ENCODE peak calls at places on chromosomes 12 and 14, in ten cellular contexts. I, Z, G, B, T, R, H, S, D and N are unnamed samples.

GRCh38 chr12:46187023-46187422 is 81.8 kb downstream of the SLC38A1 start:
- DNase-seq in I (no peak), Z (no peak), G (no peak), B (no peak), T (no peak), R (peak; percentile 79), H (no peak), S (peak; percentile 39), D (peak; percentile 75), N (no peak)

GRCh38 chr12:39364196-39364595 is 78.7 kb downstream of the KIF21A start:
- DNase-seq in I (no peak), Z (no peak), G (no peak), B (no peak), T (no peak), R (no peak), H (no peak), S (no peak), D (no peak), N (no peak)

GRCh38 chr14:51845811-51846210 is 14.6 kb upstream of the GNG2 start:
- DNase-seq in I (no peak), Z (no peak), G (no peak), B (no peak), T (no peak), R (no peak), H (no peak), S (no peak), D (no peak), N (no peak)

GRCh38 chr12:45216297-45216982 is 545 bp downstream of the ANO6 start:
- DNase-seq in I (peak; percentile 69), Z (peak; percentile 42), G (peak; percentile 27), B (no peak), T (peak; percentile 75), R (peak; percentile 50), H (peak; percentile 58), S (peak; percentile 63), D (peak; percentile 76), N (peak; percentile 84)

GRCh38 chr12:26287666-26288408 is 92.5 kb downstream of the SSPN start:
- DNase-seq in I (no peak), Z (no peak), G (no peak), B (no peak), T (no peak), R (peak; percentile 23), H (no peak), S (no peak), D (no peak), N (peak; percentile 67)

GRCh38 chr14:77338332-77338731 is 17.5 kb downstream of the GSTZ1 start:
- DNase-seq in I (no peak), Z (no peak), G (no peak), B (no peak), T (no peak), R (no peak), H (no peak), S (no peak), D (no peak), N (no peak)

GRCh38 chr12:52193991-52194390 is 2.2 kb upstream of the KRT80 start:
- DNase-seq in I (no peak), Z (no peak), G (no peak), B (no peak), T (no peak), R (no peak), H (no peak), S (no peak), D (no peak), N (no peak)

GRCh38 chr12:23893611-23894010 is 55.9 kb downstream of the SOX5 start:
- DNase-seq in I (no peak), Z (no peak), G (no peak), B (no peak), T (no peak), R (no peak), H (no peak), S (no peak), D (no peak), N (no peak)

GRCh38 chr14:104705340-104706047 is 16.1 kb downstream of the INF2 start:
- DNase-seq in I (no peak), Z (no peak), G (no peak), B (no peak), T (no peak), R (no peak), H (no peak), S (no peak), D (no peak), N (no peak)

GRCh38 chr14:75232597-75232996 is 46.0 kb upstream of the FOS start:
- DNase-seq in I (no peak), Z (peak; percentile 83), G (peak; percentile 29), B (no peak), T (no peak), R (no peak), H (no peak), S (no peak), D (no peak), N (no peak)

GRCh38 chr12:98591209-98591608 is 2.3 kb upstream of the SLC25A3 start:
- DNase-seq in I (no peak), Z (no peak), G (no peak), B (no peak), T (no peak), R (no peak), H (no peak), S (no peak), D (no peak), N (no peak)

GRCh38 chr12:19223695-19224094 is 94.2 kb downstream of the PLEKHA5 start:
- DNase-seq in I (no peak), Z (no peak), G (no peak), B (no peak), T (no peak), R (no peak), H (no peak), S (no peak), D (no peak), N (no peak)

GRCh38 chr12:19220861-19221466 is 91.4 kb downstream of the PLEKHA5 start:
- DNase-seq in I (no peak), Z (no peak), G (no peak), B (no peak), T (no peak), R (no peak), H (no peak), S (no peak), D (no peak), N (no peak)

GRCh38 chr12:19223018-19223417 is 93.5 kb downstream of the PLEKHA5 start:
- DNase-seq in I (no peak), Z (no peak), G (no peak), B (peak; percentile 1), T (peak; percentile 25), R (no peak), H (no peak), S (no peak), D (no peak), N (no peak)

GRCh38 chr12:19222566-19222965 is 93.0 kb downstream of the PLEKHA5 start:
- DNase-seq in I (no peak), Z (no peak), G (no peak), B (no peak), T (no peak), R (no peak), H (no peak), S (no peak), D (no peak), N (no peak)

GRCh38 chr12:19220205-19220604 is 90.7 kb downstream of the PLEKHA5 start:
- DNase-seq in I (no peak), Z (no peak), G (no peak), B (no peak), T (no peak), R (no peak), H (no peak), S (no peak), D (no peak), N (no peak)
- H3K27ac ChIP-seq in I (no peak overlapping the region), Z (no peak overlapping the region), G (no peak overlapping the region), B (no peak overlapping the region), T (no peak overlapping the region), R (no peak overlapping the region), H (no peak overlapping the region), S (no peak overlapping the region), D (no peak overlapping the region), N (no peak overlapping the region)

GRCh38 chr14:92527724-92528123 is 14.1 kb downstream of the RIN3 start:
- DNase-seq in I (no peak), Z (no peak), G (no peak), B (no peak), T (no peak), R (no peak), H (no peak), S (no peak), D (no peak), N (no peak)
- H3K4me1 ChIP-seq in I (peaks cover 6% of the 10 kb centered on the region), Z (peaks cover 13% of the 10 kb centered on the region), G (no peaks in the 10 kb centered on the region), B (no peaks in the 10 kb centered on the region), T (no peaks in the 10 kb centered on the region), R (peaks cover 11% of the 10 kb centered on the region), H (peaks cover 5% of the 10 kb centered on the region), S (no peaks in the 10 kb centered on the region), D (no peaks in the 10 kb centered on the region), N (no peaks in the 10 kb centered on the region)

DNA sequence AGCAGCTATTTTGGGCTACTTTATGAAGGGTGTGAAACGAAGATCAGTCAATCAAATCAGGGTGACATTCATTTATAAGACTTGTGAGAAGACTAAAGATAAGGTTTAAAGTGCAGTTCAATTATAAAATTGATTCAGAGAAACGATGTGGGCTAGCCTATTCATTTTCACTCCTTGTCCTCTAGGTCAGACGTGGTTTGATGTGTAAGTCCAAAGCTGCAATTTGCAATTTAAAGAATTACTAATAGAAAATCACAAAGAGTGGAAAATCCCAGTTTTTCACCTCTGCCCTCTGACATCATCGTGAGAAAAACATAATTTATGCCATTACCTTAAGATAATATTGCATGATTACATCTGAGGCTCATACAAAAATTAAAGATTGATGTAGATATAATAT is 243.5 kb upstream of the NOVA1 start:
- DNase-seq in I (no peak), Z (no peak), G (no peak), B (no peak), T (no peak), R (no peak), H (no peak), S (no peak), D (no peak), N (no peak)
- H3K27ac ChIP-seq in I (no peak overlapping the region), Z (no peak overlapping the region), G (no peak overlapping the region), B (no peak overlapping the region), T (no peak overlapping the region), R (no peak overlapping the region), H (peak overlapping the region; percentile 10), S (peak overlapping the region; percentile 41), D (peak overlapping the region; percentile 23), N (no peak overlapping the region)

GRCh38 chr12:24948452-24948815 is 467 bp downstream of the BCAT1 start:
- DNase-seq in I (peak; percentile 23), Z (no peak), G (no peak), B (no peak), T (peak; percentile 63), R (peak; percentile 17), H (no peak), S (no peak), D (no peak), N (no peak)
- H3K4me1 ChIP-seq in I (peaks cover 5% of the 10 kb centered on the region), Z (peaks cover 14% of the 10 kb centered on the region), G (no peaks in the 10 kb centered on the region), B (no peaks in the 10 kb centered on the region), T (peaks cover 25% of the 10 kb centered on the region), R (no peaks in the 10 kb centered on the region), H (peaks cover 11% of the 10 kb centered on the region), S (no peaks in the 10 kb centered on the region), D (no peaks in the 10 kb centered on the region), N (no peaks in the 10 kb centered on the region)